ENCODE peak calls at places on chromosomes 12 and 14, in four cellular contexts. One of them, this sample, is unnamed.
A peak's percentile ranks its signal among the peaks of the same experiment; 100 is the strongest.

GRCh38 chr14:90398315-90398811 is 1.5 kb downstream of the CALM1 start:
- DNase-seq in progenitor cell of endocrine pancreas: peak; percentile 26
- DNase-seq in WTC11: peak; percentile 35
- DNase-seq in activated CD8-positive, alpha-beta memory T cell treated with anti-CD3 and anti-CD28 coated beads for 1 hour: peak; percentile 34
- DNase-seq in this sample: peak; percentile 35

GRCh38 chr12:103830730-103831320 is 10.2 kb downstream of the NT5DC3 start:
- DNase-seq in progenitor cell of endocrine pancreas: no peak
- DNase-seq in WTC11: no peak
- DNase-seq in activated CD8-positive, alpha-beta memory T cell treated with anti-CD3 and anti-CD28 coated beads for 1 hour: no peak
- DNase-seq in this sample: no peak

GRCh38 chr14:37901978-37902377 is 305.7 kb upstream of the SSTR1 start:
- DNase-seq in progenitor cell of endocrine pancreas: no peak
- DNase-seq in WTC11: no peak
- DNase-seq in activated CD8-positive, alpha-beta memory T cell treated with anti-CD3 and anti-CD28 coated beads for 1 hour: no peak
- DNase-seq in this sample: no peak

GRCh38 chr14:79044894-79045624 is 874.9 kb downstream of the NRXN3 start:
- DNase-seq in progenitor cell of endocrine pancreas: no peak
- DNase-seq in WTC11: no peak
- DNase-seq in activated CD8-positive, alpha-beta memory T cell treated with anti-CD3 and anti-CD28 coated beads for 1 hour: no peak
- DNase-seq in this sample: peak; percentile 97

GRCh38 chr12:57461326-57461903 is 1.8 kb downstream of the GLI1 start:
- DNase-seq in progenitor cell of endocrine pancreas: no peak
- DNase-seq in WTC11: peak; percentile 95
- DNase-seq in activated CD8-positive, alpha-beta memory T cell treated with anti-CD3 and anti-CD28 coated beads for 1 hour: no peak
- DNase-seq in this sample: peak; percentile 32

GRCh38 chr12:16076553-16076952 is 165.4 kb downstream of the DERA start:
- DNase-seq in progenitor cell of endocrine pancreas: no peak
- DNase-seq in WTC11: no peak
- DNase-seq in activated CD8-positive, alpha-beta memory T cell treated with anti-CD3 and anti-CD28 coated beads for 1 hour: no peak
- DNase-seq in this sample: peak; percentile 66

GRCh38 chr14:76770521-76771431 is 9.5 kb downstream of the VASH1 start:
- DNase-seq in progenitor cell of endocrine pancreas: no peak
- DNase-seq in WTC11: no peak
- DNase-seq in activated CD8-positive, alpha-beta memory T cell treated with anti-CD3 and anti-CD28 coated beads for 1 hour: no peak
- DNase-seq in this sample: no peak

GRCh38 chr12:57139796-57140649 is 7.4 kb downstream of the LRP1-AS start:
- DNase-seq in progenitor cell of endocrine pancreas: no peak
- DNase-seq in WTC11: no peak
- DNase-seq in activated CD8-positive, alpha-beta memory T cell treated with anti-CD3 and anti-CD28 coated beads for 1 hour: no peak
- DNase-seq in this sample: no peak

GRCh38 chr12:53204351-53204750 is 2.7 kb downstream of the ITGB7 start:
- DNase-seq in progenitor cell of endocrine pancreas: no peak
- DNase-seq in WTC11: no peak
- DNase-seq in activated CD8-positive, alpha-beta memory T cell treated with anti-CD3 and anti-CD28 coated beads for 1 hour: no peak
- DNase-seq in this sample: no peak

GRCh38 chr12:123089631-123090353 is 61.1 kb downstream of the PITPNM2 start:
- DNase-seq in progenitor cell of endocrine pancreas: no peak
- DNase-seq in WTC11: no peak
- DNase-seq in activated CD8-positive, alpha-beta memory T cell treated with anti-CD3 and anti-CD28 coated beads for 1 hour: no peak
- DNase-seq in this sample: peak; percentile 98

GRCh38 chr12:115383668-115384067 is 699.7 kb upstream of the TBX3 start:
- DNase-seq in progenitor cell of endocrine pancreas: no peak
- DNase-seq in WTC11: no peak
- DNase-seq in activated CD8-positive, alpha-beta memory T cell treated with anti-CD3 and anti-CD28 coated beads for 1 hour: no peak
- DNase-seq in this sample: peak; percentile 97

GRCh38 chr12:114864688-114865685 is 181.0 kb upstream of the TBX3 start:
- DNase-seq in progenitor cell of endocrine pancreas: no peak
- DNase-seq in WTC11: no peak
- DNase-seq in activated CD8-positive, alpha-beta memory T cell treated with anti-CD3 and anti-CD28 coated beads for 1 hour: no peak
- DNase-seq in this sample: no peak